ENCODE peak calls at places on chromosomes 5 and 9, in five cellular contexts. One of them, this sample, is unnamed.

GRCh38 chr5:135223891-135224625 is 175.0 kb downstream of the MACROH2A1 start:
- DNase-seq in hippocampal formation: no peak
- DNase-seq in NCI-H2171: no peak
- DNase-seq in stimulated activated CD4-positive, alpha-beta T cell treated with anti-CD3 and anti-CD28 coated beads, Interleukin-2, amount 100 ng/mL, for 24 hours: no peak
- DNase-seq in stimulated activated CD8-positive, alpha-beta memory T cell treated with anti-CD3 and anti-CD28 coated beads, Interleukin-15, amount 100 ng/mL, for 1 hour: no peak
- DNase-seq in this sample: no peak

GRCh38 chr9:17613723-17614122 is 34.9 kb downstream of the SH3GL2 start:
- DNase-seq in hippocampal formation: no peak
- DNase-seq in NCI-H2171: no peak
- DNase-seq in stimulated activated CD4-positive, alpha-beta T cell treated with anti-CD3 and anti-CD28 coated beads, Interleukin-2, amount 100 ng/mL, for 24 hours: no peak
- DNase-seq in stimulated activated CD8-positive, alpha-beta memory T cell treated with anti-CD3 and anti-CD28 coated beads, Interleukin-15, amount 100 ng/mL, for 1 hour: no peak
- DNase-seq in this sample: peak

GRCh38 chr5:107284822-107285510 is 385.8 kb downstream of the EFNA5 start:
- DNase-seq in hippocampal formation: no peak
- DNase-seq in NCI-H2171: no peak
- DNase-seq in stimulated activated CD4-positive, alpha-beta T cell treated with anti-CD3 and anti-CD28 coated beads, Interleukin-2, amount 100 ng/mL, for 24 hours: no peak
- DNase-seq in stimulated activated CD8-positive, alpha-beta memory T cell treated with anti-CD3 and anti-CD28 coated beads, Interleukin-15, amount 100 ng/mL, for 1 hour: no peak
- DNase-seq in this sample: no peak

GRCh38 chr9:135130266-135130976 is 43.0 kb downstream of the OLFM1 start:
- DNase-seq in hippocampal formation: no peak
- DNase-seq in NCI-H2171: peak
- DNase-seq in stimulated activated CD4-positive, alpha-beta T cell treated with anti-CD3 and anti-CD28 coated beads, Interleukin-2, amount 100 ng/mL, for 24 hours: no peak
- DNase-seq in stimulated activated CD8-positive, alpha-beta memory T cell treated with anti-CD3 and anti-CD28 coated beads, Interleukin-15, amount 100 ng/mL, for 1 hour: no peak
- DNase-seq in this sample: no peak

GRCh38 chr9:3954950-3955670 is 344.8 kb downstream of the GLIS3 start:
- DNase-seq in hippocampal formation: no peak
- DNase-seq in NCI-H2171: no peak
- DNase-seq in stimulated activated CD4-positive, alpha-beta T cell treated with anti-CD3 and anti-CD28 coated beads, Interleukin-2, amount 100 ng/mL, for 24 hours: no peak
- DNase-seq in stimulated activated CD8-positive, alpha-beta memory T cell treated with anti-CD3 and anti-CD28 coated beads, Interleukin-15, amount 100 ng/mL, for 1 hour: no peak
- DNase-seq in this sample: peak

GRCh38 chr5:32172908-32173393 is 1.2 kb downstream of the GOLPH3 start:
- DNase-seq in hippocampal formation: no peak
- DNase-seq in NCI-H2171: no peak
- DNase-seq in stimulated activated CD4-positive, alpha-beta T cell treated with anti-CD3 and anti-CD28 coated beads, Interleukin-2, amount 100 ng/mL, for 24 hours: no peak
- DNase-seq in stimulated activated CD8-positive, alpha-beta memory T cell treated with anti-CD3 and anti-CD28 coated beads, Interleukin-15, amount 100 ng/mL, for 1 hour: no peak
- DNase-seq in this sample: no peak

GRCh38 chr9:97895695-97896332 is 26.5 kb downstream of the TRMO start:
- DNase-seq in hippocampal formation: no peak
- DNase-seq in NCI-H2171: no peak
- DNase-seq in stimulated activated CD4-positive, alpha-beta T cell treated with anti-CD3 and anti-CD28 coated beads, Interleukin-2, amount 100 ng/mL, for 24 hours: no peak
- DNase-seq in stimulated activated CD8-positive, alpha-beta memory T cell treated with anti-CD3 and anti-CD28 coated beads, Interleukin-15, amount 100 ng/mL, for 1 hour: no peak
- DNase-seq in this sample: peak

GRCh38 chr9:93114169-93114983 is 18.4 kb downstream of the CARD19 start:
- DNase-seq in hippocampal formation: no peak
- DNase-seq in NCI-H2171: peak
- DNase-seq in stimulated activated CD4-positive, alpha-beta T cell treated with anti-CD3 and anti-CD28 coated beads, Interleukin-2, amount 100 ng/mL, for 24 hours: no peak
- DNase-seq in stimulated activated CD8-positive, alpha-beta memory T cell treated with anti-CD3 and anti-CD28 coated beads, Interleukin-15, amount 100 ng/mL, for 1 hour: no peak
- DNase-seq in this sample: no peak

GRCh38 chr5:137071941-137072340 is 427.2 kb downstream of the SPOCK1 start:
- DNase-seq in hippocampal formation: no peak
- DNase-seq in NCI-H2171: no peak
- DNase-seq in stimulated activated CD4-positive, alpha-beta T cell treated with anti-CD3 and anti-CD28 coated beads, Interleukin-2, amount 100 ng/mL, for 24 hours: no peak
- DNase-seq in stimulated activated CD8-positive, alpha-beta memory T cell treated with anti-CD3 and anti-CD28 coated beads, Interleukin-15, amount 100 ng/mL, for 1 hour: no peak
- DNase-seq in this sample: no peak

GRCh38 chr5:73908846-73909245 is 282.9 kb downstream of the ARHGEF28 start:
- DNase-seq in hippocampal formation: no peak
- DNase-seq in NCI-H2171: no peak
- DNase-seq in stimulated activated CD4-positive, alpha-beta T cell treated with anti-CD3 and anti-CD28 coated beads, Interleukin-2, amount 100 ng/mL, for 24 hours: no peak
- DNase-seq in stimulated activated CD8-positive, alpha-beta memory T cell treated with anti-CD3 and anti-CD28 coated beads, Interleukin-15, amount 100 ng/mL, for 1 hour: no peak
- DNase-seq in this sample: no peak

GRCh38 chr5:63962345-63962744 is at the start of gene HTR1A:
- DNase-seq in hippocampal formation: no peak
- DNase-seq in NCI-H2171: no peak
- DNase-seq in stimulated activated CD4-positive, alpha-beta T cell treated with anti-CD3 and anti-CD28 coated beads, Interleukin-2, amount 100 ng/mL, for 24 hours: no peak
- DNase-seq in stimulated activated CD8-positive, alpha-beta memory T cell treated with anti-CD3 and anti-CD28 coated beads, Interleukin-15, amount 100 ng/mL, for 1 hour: no peak
- DNase-seq in this sample: no peak

GRCh38 chr5:79578876-79579275 is 33.4 kb upstream of the TENT2 start:
- DNase-seq in hippocampal formation: no peak
- DNase-seq in NCI-H2171: no peak
- DNase-seq in stimulated activated CD4-positive, alpha-beta T cell treated with anti-CD3 and anti-CD28 coated beads, Interleukin-2, amount 100 ng/mL, for 24 hours: no peak
- DNase-seq in stimulated activated CD8-positive, alpha-beta memory T cell treated with anti-CD3 and anti-CD28 coated beads, Interleukin-15, amount 100 ng/mL, for 1 hour: no peak
- DNase-seq in this sample: no peak

GRCh38 chr5:39671421-39672110 is 246.8 kb upstream of the DAB2 start:
- DNase-seq in hippocampal formation: no peak
- DNase-seq in NCI-H2171: no peak
- DNase-seq in stimulated activated CD4-positive, alpha-beta T cell treated with anti-CD3 and anti-CD28 coated beads, Interleukin-2, amount 100 ng/mL, for 24 hours: no peak
- DNase-seq in stimulated activated CD8-positive, alpha-beta memory T cell treated with anti-CD3 and anti-CD28 coated beads, Interleukin-15, amount 100 ng/mL, for 1 hour: no peak
- DNase-seq in this sample: no peak

GRCh38 chr5:168562274-168562673 is 16.9 kb downstream of the PANK3 start:
- DNase-seq in hippocampal formation: no peak
- DNase-seq in NCI-H2171: no peak
- DNase-seq in stimulated activated CD4-positive, alpha-beta T cell treated with anti-CD3 and anti-CD28 coated beads, Interleukin-2, amount 100 ng/mL, for 24 hours: no peak
- DNase-seq in stimulated activated CD8-positive, alpha-beta memory T cell treated with anti-CD3 and anti-CD28 coated beads, Interleukin-15, amount 100 ng/mL, for 1 hour: no peak
- DNase-seq in this sample: no peak

GRCh38 chr5:24222866-24223265 is 421.9 kb downstream of the CDH10 start:
- DNase-seq in hippocampal formation: no peak
- DNase-seq in NCI-H2171: no peak
- DNase-seq in stimulated activated CD4-positive, alpha-beta T cell treated with anti-CD3 and anti-CD28 coated beads, Interleukin-2, amount 100 ng/mL, for 24 hours: no peak
- DNase-seq in stimulated activated CD8-positive, alpha-beta memory T cell treated with anti-CD3 and anti-CD28 coated beads, Interleukin-15, amount 100 ng/mL, for 1 hour: no peak
- DNase-seq in this sample: no peak

GRCh38 chr9:18459958-18460584 is 13.9 kb upstream of the ADAMTSL1 start:
- DNase-seq in hippocampal formation: no peak
- DNase-seq in NCI-H2171: no peak
- DNase-seq in stimulated activated CD4-positive, alpha-beta T cell treated with anti-CD3 and anti-CD28 coated beads, Interleukin-2, amount 100 ng/mL, for 24 hours: no peak
- DNase-seq in stimulated activated CD8-positive, alpha-beta memory T cell treated with anti-CD3 and anti-CD28 coated beads, Interleukin-15, amount 100 ng/mL, for 1 hour: no peak
- DNase-seq in this sample: peak

GRCh38 chr9:34185778-34186551 is 7.1 kb downstream of the UBAP1 start:
- DNase-seq in hippocampal formation: no peak
- DNase-seq in NCI-H2171: no peak
- DNase-seq in stimulated activated CD4-positive, alpha-beta T cell treated with anti-CD3 and anti-CD28 coated beads, Interleukin-2, amount 100 ng/mL, for 24 hours: no peak
- DNase-seq in stimulated activated CD8-positive, alpha-beta memory T cell treated with anti-CD3 and anti-CD28 coated beads, Interleukin-15, amount 100 ng/mL, for 1 hour: no peak
- DNase-seq in this sample: peak

GRCh38 chr9:92444841-92445240 is 20.6 kb upstream of the OMD start:
- DNase-seq in hippocampal formation: no peak
- DNase-seq in NCI-H2171: peak
- DNase-seq in stimulated activated CD4-positive, alpha-beta T cell treated with anti-CD3 and anti-CD28 coated beads, Interleukin-2, amount 100 ng/mL, for 24 hours: no peak
- DNase-seq in stimulated activated CD8-positive, alpha-beta memory T cell treated with anti-CD3 and anti-CD28 coated beads, Interleukin-15, amount 100 ng/mL, for 1 hour: no peak
- DNase-seq in this sample: no peak

GRCh38 chr5:119055267-119055666 is 15.6 kb upstream of the DMXL1 start:
- DNase-seq in hippocampal formation: no peak
- DNase-seq in NCI-H2171: no peak
- DNase-seq in stimulated activated CD4-positive, alpha-beta T cell treated with anti-CD3 and anti-CD28 coated beads, Interleukin-2, amount 100 ng/mL, for 24 hours: no peak
- DNase-seq in stimulated activated CD8-positive, alpha-beta memory T cell treated with anti-CD3 and anti-CD28 coated beads, Interleukin-15, amount 100 ng/mL, for 1 hour: no peak
- DNase-seq in this sample: no peak

GRCh38 chr9:38339496-38339895 is 53.0 kb upstream of the ALDH1B1 start:
- DNase-seq in hippocampal formation: no peak
- DNase-seq in NCI-H2171: no peak
- DNase-seq in stimulated activated CD4-positive, alpha-beta T cell treated with anti-CD3 and anti-CD28 coated beads, Interleukin-2, amount 100 ng/mL, for 24 hours: no peak
- DNase-seq in stimulated activated CD8-positive, alpha-beta memory T cell treated with anti-CD3 and anti-CD28 coated beads, Interleukin-15, amount 100 ng/mL, for 1 hour: no peak
- DNase-seq in this sample: peak

GRCh38 chr9:7374966-7375650 is 424.5 kb downstream of the DMAC1 start:
- DNase-seq in hippocampal formation: no peak
- DNase-seq in NCI-H2171: no peak
- DNase-seq in stimulated activated CD4-positive, alpha-beta T cell treated with anti-CD3 and anti-CD28 coated beads, Interleukin-2, amount 100 ng/mL, for 24 hours: no peak
- DNase-seq in stimulated activated CD8-positive, alpha-beta memory T cell treated with anti-CD3 and anti-CD28 coated beads, Interleukin-15, amount 100 ng/mL, for 1 hour: no peak
- DNase-seq in this sample: no peak

GRCh38 chr9:133693703-133694529 is 44.2 kb downstream of the SARDH start:
- DNase-seq in hippocampal formation: no peak
- DNase-seq in NCI-H2171: no peak
- DNase-seq in stimulated activated CD4-positive, alpha-beta T cell treated with anti-CD3 and anti-CD28 coated beads, Interleukin-2, amount 100 ng/mL, for 24 hours: no peak
- DNase-seq in stimulated activated CD8-positive, alpha-beta memory T cell treated with anti-CD3 and anti-CD28 coated beads, Interleukin-15, amount 100 ng/mL, for 1 hour: no peak
- DNase-seq in this sample: no peak

GRCh38 chr9:96087669-96088299 is 212.3 kb downstream of the ERCC6L2 start:
- DNase-seq in hippocampal formation: no peak
- DNase-seq in NCI-H2171: no peak
- DNase-seq in stimulated activated CD4-positive, alpha-beta T cell treated with anti-CD3 and anti-CD28 coated beads, Interleukin-2, amount 100 ng/mL, for 24 hours: no peak
- DNase-seq in stimulated activated CD8-positive, alpha-beta memory T cell treated with anti-CD3 and anti-CD28 coated beads, Interleukin-15, amount 100 ng/mL, for 1 hour: no peak
- DNase-seq in this sample: no peak

GRCh38 chr5:38463634-38464521 is 92.6 kb downstream of the LIFR start:
- DNase-seq in hippocampal formation: no peak
- DNase-seq in NCI-H2171: no peak
- DNase-seq in stimulated activated CD4-positive, alpha-beta T cell treated with anti-CD3 and anti-CD28 coated beads, Interleukin-2, amount 100 ng/mL, for 24 hours: no peak
- DNase-seq in stimulated activated CD8-positive, alpha-beta memory T cell treated with anti-CD3 and anti-CD28 coated beads, Interleukin-15, amount 100 ng/mL, for 1 hour: no peak
- DNase-seq in this sample: peak

GRCh38 chr9:110040788-110041187 is 167.2 kb downstream of the C9orf152 start:
- DNase-seq in hippocampal formation: no peak
- DNase-seq in NCI-H2171: no peak
- DNase-seq in stimulated activated CD4-positive, alpha-beta T cell treated with anti-CD3 and anti-CD28 coated beads, Interleukin-2, amount 100 ng/mL, for 24 hours: no peak
- DNase-seq in stimulated activated CD8-positive, alpha-beta memory T cell treated with anti-CD3 and anti-CD28 coated beads, Interleukin-15, amount 100 ng/mL, for 1 hour: no peak
- DNase-seq in this sample: peak

GRCh38 chr9:25703826-25704357 is 25.6 kb upstream of the TUSC1 start:
- DNase-seq in hippocampal formation: no peak
- DNase-seq in NCI-H2171: no peak
- DNase-seq in stimulated activated CD4-positive, alpha-beta T cell treated with anti-CD3 and anti-CD28 coated beads, Interleukin-2, amount 100 ng/mL, for 24 hours: no peak
- DNase-seq in stimulated activated CD8-positive, alpha-beta memory T cell treated with anti-CD3 and anti-CD28 coated beads, Interleukin-15, amount 100 ng/mL, for 1 hour: no peak
- DNase-seq in this sample: peak

GRCh38 chr5:13859285-13859684 is 85.2 kb downstream of the DNAH5 start:
- DNase-seq in hippocampal formation: no peak
- DNase-seq in NCI-H2171: no peak
- DNase-seq in stimulated activated CD4-positive, alpha-beta T cell treated with anti-CD3 and anti-CD28 coated beads, Interleukin-2, amount 100 ng/mL, for 24 hours: no peak
- DNase-seq in stimulated activated CD8-positive, alpha-beta memory T cell treated with anti-CD3 and anti-CD28 coated beads, Interleukin-15, amount 100 ng/mL, for 1 hour: no peak
- DNase-seq in this sample: no peak

GRCh38 chr9:18632624-18633407 is 158.9 kb downstream of the ADAMTSL1 start:
- DNase-seq in hippocampal formation: no peak
- DNase-seq in NCI-H2171: no peak
- DNase-seq in stimulated activated CD4-positive, alpha-beta T cell treated with anti-CD3 and anti-CD28 coated beads, Interleukin-2, amount 100 ng/mL, for 24 hours: no peak
- DNase-seq in stimulated activated CD8-positive, alpha-beta memory T cell treated with anti-CD3 and anti-CD28 coated beads, Interleukin-15, amount 100 ng/mL, for 1 hour: no peak
- DNase-seq in this sample: peak

GRCh38 chr9:69937358-69937757 is 106.3 kb upstream of the MAMDC2 start:
- DNase-seq in hippocampal formation: no peak
- DNase-seq in NCI-H2171: no peak
- DNase-seq in stimulated activated CD4-positive, alpha-beta T cell treated with anti-CD3 and anti-CD28 coated beads, Interleukin-2, amount 100 ng/mL, for 24 hours: no peak
- DNase-seq in stimulated activated CD8-positive, alpha-beta memory T cell treated with anti-CD3 and anti-CD28 coated beads, Interleukin-15, amount 100 ng/mL, for 1 hour: no peak
- DNase-seq in this sample: peak

GRCh38 chr5:73160239-73160671 is 12.7 kb upstream of the TMEM174 start:
- DNase-seq in hippocampal formation: no peak
- DNase-seq in NCI-H2171: no peak
- DNase-seq in stimulated activated CD4-positive, alpha-beta T cell treated with anti-CD3 and anti-CD28 coated beads, Interleukin-2, amount 100 ng/mL, for 24 hours: peak
- DNase-seq in stimulated activated CD8-positive, alpha-beta memory T cell treated with anti-CD3 and anti-CD28 coated beads, Interleukin-15, amount 100 ng/mL, for 1 hour: no peak
- DNase-seq in this sample: no peak

GRCh38 chr5:73838901-73839300 is 212.9 kb downstream of the ARHGEF28 start:
- DNase-seq in hippocampal formation: no peak
- DNase-seq in NCI-H2171: no peak
- DNase-seq in stimulated activated CD4-positive, alpha-beta T cell treated with anti-CD3 and anti-CD28 coated beads, Interleukin-2, amount 100 ng/mL, for 24 hours: no peak
- DNase-seq in stimulated activated CD8-positive, alpha-beta memory T cell treated with anti-CD3 and anti-CD28 coated beads, Interleukin-15, amount 100 ng/mL, for 1 hour: no peak
- DNase-seq in this sample: no peak

GRCh38 chr5:153704110-153704509 is 213.6 kb downstream of the GRIA1 start:
- DNase-seq in hippocampal formation: no peak
- DNase-seq in NCI-H2171: no peak
- DNase-seq in stimulated activated CD4-positive, alpha-beta T cell treated with anti-CD3 and anti-CD28 coated beads, Interleukin-2, amount 100 ng/mL, for 24 hours: no peak
- DNase-seq in stimulated activated CD8-positive, alpha-beta memory T cell treated with anti-CD3 and anti-CD28 coated beads, Interleukin-15, amount 100 ng/mL, for 1 hour: no peak
- DNase-seq in this sample: no peak

GRCh38 chr9:121686930-121687541 is 35.6 kb downstream of the DAB2IP start:
- DNase-seq in hippocampal formation: peak
- DNase-seq in NCI-H2171: no peak
- DNase-seq in stimulated activated CD4-positive, alpha-beta T cell treated with anti-CD3 and anti-CD28 coated beads, Interleukin-2, amount 100 ng/mL, for 24 hours: peak
- DNase-seq in stimulated activated CD8-positive, alpha-beta memory T cell treated with anti-CD3 and anti-CD28 coated beads, Interleukin-15, amount 100 ng/mL, for 1 hour: peak
- DNase-seq in this sample: peak

GRCh38 chr5:132458651-132459030 is 31.9 kb downstream of the IRF1 start:
- DNase-seq in hippocampal formation: no peak
- DNase-seq in NCI-H2171: no peak
- DNase-seq in stimulated activated CD4-positive, alpha-beta T cell treated with anti-CD3 and anti-CD28 coated beads, Interleukin-2, amount 100 ng/mL, for 24 hours: no peak
- DNase-seq in stimulated activated CD8-positive, alpha-beta memory T cell treated with anti-CD3 and anti-CD28 coated beads, Interleukin-15, amount 100 ng/mL, for 1 hour: no peak
- DNase-seq in this sample: peak

GRCh38 chr5:33936004-33936380 is 194 bp upstream of the RXFP3 start:
- DNase-seq in hippocampal formation: peak
- DNase-seq in NCI-H2171: no peak
- DNase-seq in stimulated activated CD4-positive, alpha-beta T cell treated with anti-CD3 and anti-CD28 coated beads, Interleukin-2, amount 100 ng/mL, for 24 hours: peak
- DNase-seq in stimulated activated CD8-positive, alpha-beta memory T cell treated with anti-CD3 and anti-CD28 coated beads, Interleukin-15, amount 100 ng/mL, for 1 hour: no peak
- DNase-seq in this sample: peak

GRCh38 chr5:33891731-33892418 is at the start of gene ADAMTS12:
- DNase-seq in hippocampal formation: no peak
- DNase-seq in NCI-H2171: no peak
- DNase-seq in stimulated activated CD4-positive, alpha-beta T cell treated with anti-CD3 and anti-CD28 coated beads, Interleukin-2, amount 100 ng/mL, for 24 hours: no peak
- DNase-seq in stimulated activated CD8-positive, alpha-beta memory T cell treated with anti-CD3 and anti-CD28 coated beads, Interleukin-15, amount 100 ng/mL, for 1 hour: no peak
- DNase-seq in this sample: peak

This sample was measured in EH.